ENCODE peak calls at places on chromosomes 7 and 10, in six cellular contexts. I is heart right ventricle; W is DMS79; Z is GM10248; V is activated CD4-positive, alpha-beta T cell treated with anti-CD3 and anti-CD28 coated beads for 24 hours; M is suprapubic skin. N is an unnamed sample.

GRCh38 chr7:132536646-132537395 is 39.4 kb downstream of the PLXNA4 start:
- DNase-seq in W (no peak), Z (no peak), V (no peak), I (no peak), M (no peak), N (no peak)

GRCh38 chr7:74272305-74273038 is 16.7 kb upstream of the CLIP2 start:
- DNase-seq in M (peak), W (no peak), Z (peak), I (peak), V (no peak), N (peak)

GRCh38 chr10:99365761-99366160 is 36.6 kb downstream of the CNNM1 start:
- DNase-seq in Z (no peak), I (no peak), W (no peak), V (no peak), M (no peak), N (no peak)

GRCh38 chr10:51090190-51090589 is 15.9 kb downstream of the PRKG1 start:
- DNase-seq in I (peak), M (no peak), W (no peak), Z (no peak), V (no peak), N (no peak)

GRCh38 chr10:6701289-6701688 is 121.2 kb upstream of the PRKCQ start:
- DNase-seq in Z (no peak), W (no peak), I (no peak), V (no peak), M (no peak), N (no peak)

GRCh38 chr10:83274088-83274487 is 865.2 kb upstream of the GHITM start:
- DNase-seq in M (no peak), W (no peak), V (no peak), I (no peak), Z (no peak), N (no peak)

GRCh38 chr10:43461950-43462349 is 25.0 kb downstream of the ZNF487 start:
- DNase-seq in W (peak), Z (peak), V (no peak), I (peak), M (no peak), N (peak)

GRCh38 chr7:24718977-24719491 is 38.2 kb downstream of the GSDME start:
- DNase-seq in V (no peak), Z (peak), M (no peak), W (peak), I (no peak), N (peak)